ENCODE peak calls at places on chromosome 13, in six cellular contexts. K is DND-41, O is fibroblast of pulmonary artery, M is AG10803, W is caudate nucleus, P is neural progenitor cell. C is an unnamed sample.

GRCh38 chr13:50715402-50716146 is 127.9 kb downstream of the DLEU7 start:
- DNase-seq in K (no peak), O (no peak), M (no peak), W (no peak), P (no peak), C (no peak)

GRCh38 chr13:48975926-48976676 is 389 bp downstream of the FNDC3A start:
- DNase-seq in K (peak), O (peak), M (peak), W (no peak), P (peak), C (peak)

GRCh38 chr13:108834193-108834592 is 204.8 kb downstream of the MYO16 start:
- DNase-seq in K (no peak), O (no peak), M (no peak), W (no peak), P (no peak), C (no peak)

GRCh38 chr13:20580257-20580656 is 13.3 kb downstream of the IFT88 start:
- DNase-seq in K (no peak), O (peak), M (no peak), W (no peak), P (no peak), C (no peak)

GRCh38 chr13:51781246-51782022 is 22.5 kb downstream of the DHRS12 start:
- DNase-seq in K (no peak), O (peak), M (no peak), W (no peak), P (peak), C (no peak)

GRCh38 chr13:50594276-50594970 is 249.1 kb downstream of the DLEU7 start:
- DNase-seq in K (peak), O (no peak), M (no peak), W (no peak), P (peak), C (no peak)

GRCh38 chr13:19151581-19152263 is 29.9 kb downstream of the TUBA3C start:
- DNase-seq in K (no peak), O (no peak), M (no peak), W (no peak), P (no peak), C (no peak)

GRCh38 chr13:75417647-75418046 is 64.3 kb downstream of the TBC1D4 start:
- DNase-seq in K (no peak), O (no peak), M (no peak), W (no peak), P (no peak), C (no peak)

GRCh38 chr13:91211548-91211947 is 135.9 kb upstream of the MIR17HG start:
- DNase-seq in K (no peak), O (no peak), M (no peak), W (no peak), P (no peak), C (no peak)

GRCh38 chr13:95411641-95412040 is 110.4 kb upstream of the ABCC4 start:
- DNase-seq in K (no peak), O (peak), M (peak), W (no peak), P (no peak), C (no peak)

GRCh38 chr13:40432018-40432978 is 234.1 kb downstream of the FOXO1 start:
- DNase-seq in K (no peak), O (no peak), M (no peak), W (no peak), P (no peak), C (no peak)

GRCh38 chr13:110323172-110323851 is 16.2 kb downstream of the COL4A2 start:
- DNase-seq in K (no peak), O (no peak), M (peak), W (no peak), P (no peak), C (no peak)

GRCh38 chr13:40651866-40652587 is 14.4 kb downstream of the FOXO1 start:
- DNase-seq in K (no peak), O (no peak), M (no peak), W (no peak), P (no peak), C (no peak)

GRCh38 chr13:80962173-80962572 is 621.2 kb upstream of the SPRY2 start:
- DNase-seq in K (no peak), O (peak), M (no peak), W (no peak), P (no peak), C (no peak)

GRCh38 chr13:103272770-103273169 is 206.6 kb upstream of the SLC10A2 start:
- DNase-seq in K (no peak), O (no peak), M (no peak), W (no peak), P (no peak), C (no peak)

GRCh38 chr13:21043898-21044297 is 17.5 kb downstream of the LATS2 start:
- DNase-seq in K (no peak), O (peak), M (peak), W (no peak), P (no peak), C (no peak)

GRCh38 chr13:35475131-35475959 is 1.1 kb downstream of the MAB21L1 start:
- DNase-seq in K (no peak), O (peak), M (peak), W (no peak), P (peak), C (no peak)

GRCh38 chr13:112249644-112250610 is 126.2 kb upstream of the SPACA7 start:
- DNase-seq in K (no peak), O (no peak), M (no peak), W (no peak), P (peak), C (no peak)

GRCh38 chr13:23378009-23378632 is 55.4 kb downstream of the SACS start:
- DNase-seq in K (peak), O (peak), M (peak), W (no peak), P (no peak), C (no peak)

GRCh38 chr13:45373116-45373606 is 32.2 kb upstream of the TPT1 start:
- DNase-seq in K (no peak), O (no peak), M (no peak), W (no peak), P (no peak), C (no peak)

GRCh38 chr13:25380082-25380481 is 8.3 kb downstream of the ATP8A2 start:
- DNase-seq in K (no peak), O (no peak), M (no peak), W (no peak), P (no peak), C (no peak)

GRCh38 chr13:40158218-40158617 is 502.8 kb downstream of the COG6 start:
- DNase-seq in K (no peak), O (peak), M (no peak), W (no peak), P (no peak), C (no peak)

GRCh38 chr13:28641600-28641926 is 17.4 kb upstream of the POMP start:
- DNase-seq in K (no peak), O (peak), M (peak), W (no peak), P (no peak), C (no peak)

GRCh38 chr13:37263881-37264280 is 158.4 kb upstream of the CSNK1A1L start:
- DNase-seq in K (no peak), O (no peak), M (no peak), W (no peak), P (peak), C (no peak)

GRCh38 chr13:44876782-44877324 is 112.4 kb downstream of the NUFIP1 start:
- DNase-seq in K (no peak), O (no peak), M (no peak), W (no peak), P (peak), C (no peak)

GRCh38 chr13:81987159-81987558 is 1646.2 kb upstream of the SPRY2 start:
- DNase-seq in K (no peak), O (no peak), M (no peak), W (no peak), P (peak), C (no peak)

GRCh38 chr13:46905249-46905648 is 8.4 kb upstream of the HTR2A start:
- DNase-seq in K (no peak), O (peak), M (peak), W (no peak), P (no peak), C (no peak)

GRCh38 chr13:34435338-34435737 is 506.7 kb upstream of the NBEA start:
- DNase-seq in K (no peak), O (peak), M (peak), W (no peak), P (no peak), C (no peak)

GRCh38 chr13:81394605-81395004 is 1053.7 kb upstream of the SPRY2 start:
- DNase-seq in K (no peak), O (no peak), M (no peak), W (no peak), P (no peak), C (no peak)

GRCh38 chr13:79282976-79283375 is 123.1 kb downstream of the RBM26 start:
- DNase-seq in K (no peak), O (no peak), M (no peak), W (no peak), P (no peak), C (no peak)

GRCh38 chr13:51154029-51154555 is 43.0 kb upstream of the C13orf42 start:
- DNase-seq in K (no peak), O (peak), M (peak), W (no peak), P (no peak), C (no peak)

GRCh38 chr13:113364371-113364932 is 522 bp upstream of the GRTP1 start:
- DNase-seq in K (no peak), O (no peak), M (no peak), W (no peak), P (no peak), C (no peak)

GRCh38 chr13:99977912-99978780 is 3.4 kb upstream of the ZIC2 start:
- DNase-seq in K (peak), O (no peak), M (no peak), W (no peak), P (peak), C (no peak)

GRCh38 chr13:46202956-46203355 is 8.8 kb upstream of the LRRC63 start:
- DNase-seq in K (no peak), O (peak), M (no peak), W (no peak), P (no peak), C (no peak)

GRCh38 chr13:101649490-101650126 is 197.1 kb downstream of the ITGBL1 start:
- DNase-seq in K (no peak), O (peak), M (peak), W (no peak), P (no peak), C (no peak)

GRCh38 chr13:47067296-47067695 is 170.4 kb upstream of the HTR2A start:
- DNase-seq in K (no peak), O (no peak), M (peak), W (no peak), P (no peak), C (no peak)

GRCh38 chr13:24742294-24742693 is 21.7 kb upstream of the RNF17 start:
- DNase-seq in K (no peak), O (peak), M (no peak), W (no peak), P (peak), C (no peak)

GRCh38 chr13:78325585-78325984 is 277.8 kb downstream of the POU4F1 start:
- DNase-seq in K (no peak), O (no peak), M (no peak), W (no peak), P (no peak), C (no peak)

GRCh38 chr13:33931397-33931987 is 113.5 kb downstream of the RFC3 start:
- DNase-seq in K (peak), O (peak), M (peak), W (no peak), P (peak), C (no peak)

GRCh38 chr13:52353116-52353718 is 52.8 kb downstream of the THSD1 start:
- DNase-seq in K (no peak), O (peak), M (peak), W (no peak), P (no peak), C (no peak)